ENCODE peak calls at places on chromosomes 11 and 22, in four cellular contexts. T is hepatocyte; I is OCI-LY7; C is CD8-positive, alpha-beta T cell. M is an unnamed sample. For H3K4me1 and H3K9me3, the result is how much of the 10 kb centered on the place peaks cover.

GRCh38 chr11:36041988-36042606 is 98.2 kb downstream of the LDLRAD3 start:
- DNase-seq in T (no peak), I (no peak), C (no peak), M (no peak)

GRCh38 chr11:124863137-124863825 is 2.0 kb upstream of the ROBO3 start:
- DNase-seq in T (peak), I (no peak), C (no peak), M (no peak)

GRCh38 chr11:70111269-70112016 is 33.3 kb downstream of the ANO1 start:
- DNase-seq in T (peak), I (no peak), C (no peak), M (peak)

GRCh38 chr11:112961146-112961668 is at the start of gene NCAM1:
- DNase-seq in T (peak), I (peak), C (no peak), M (peak)

GRCh38 chr11:31690516-31690915 is 120.6 kb downstream of the PAX6 start:
- DNase-seq in T (no peak), I (no peak), C (no peak), M (no peak)

GRCh38 chr22:37062657-37063381 is 11.3 kb downstream of the KCTD17 start:
- DNase-seq in T (no peak), I (no peak), C (no peak), M (no peak)

GRCh38 chr11:115676206-115676605 is 172.0 kb upstream of the CADM1 start:
- DNase-seq in T (no peak), I (no peak), C (no peak), M (no peak)

GRCh38 chr11:125168875-125169537 is 4.5 kb downstream of the PKNOX2 start:
- DNase-seq in T (peak), I (no peak), C (no peak), M (no peak)

GRCh38 chr11:32451808-32452207 is 16.5 kb upstream of the WT1 start:
- DNase-seq in T (no peak), I (no peak), C (no peak), M (no peak)

GRCh38 chr22:45686004-45686403 is 14.4 kb downstream of the ATXN10 start:
- DNase-seq in T (peak), I (no peak), C (no peak), M (no peak)

GRCh38 chr22:45683248-45683647 is 11.6 kb downstream of the ATXN10 start:
- DNase-seq in T (no peak), I (no peak), C (no peak), M (no peak)

GRCh38 chr22:45684169-45684568 is 12.5 kb downstream of the ATXN10 start:
- DNase-seq in T (no peak), I (no peak), C (no peak), M (no peak)

GRCh38 chr22:45683680-45684079 is 12.0 kb downstream of the ATXN10 start:
- DNase-seq in T (no peak), I (no peak), C (no peak), M (no peak)

GRCh38 chr22:45684752-45685359 is 13.2 kb downstream of the ATXN10 start:
- DNase-seq in T (no peak), I (no peak), C (no peak), M (no peak)
- H3K4me1 ChIP-seq in T (under half), I (under half), C (under half), M (half or more)

GRCh38 chr11:102309621-102310541 is 7.4 kb upstream of the BIRC3 start:
- DNase-seq in T (no peak), I (no peak), C (no peak), M (no peak)
- TF ChIP-seq CTCF in T (no peak), I (peak), C (no peak), M (no peak)

GRCh38 chr22:47396515-47396914 is 634.1 kb downstream of the TBC1D22A start:
- DNase-seq in T (no peak), I (no peak), C (no peak), M (no peak)

GRCh38 chr22:47398921-47399790 is 636.7 kb downstream of the TBC1D22A start:
- DNase-seq in T (no peak), I (no peak), C (no peak), M (no peak)

GRCh38 chr22:47396105-47396504 is 633.7 kb downstream of the TBC1D22A start:
- DNase-seq in T (no peak), I (no peak), C (no peak), M (no peak)

GRCh38 chr22:47398491-47398890 is 636.0 kb downstream of the TBC1D22A start:
- DNase-seq in T (no peak), I (no peak), C (no peak), M (no peak)

DNA sequence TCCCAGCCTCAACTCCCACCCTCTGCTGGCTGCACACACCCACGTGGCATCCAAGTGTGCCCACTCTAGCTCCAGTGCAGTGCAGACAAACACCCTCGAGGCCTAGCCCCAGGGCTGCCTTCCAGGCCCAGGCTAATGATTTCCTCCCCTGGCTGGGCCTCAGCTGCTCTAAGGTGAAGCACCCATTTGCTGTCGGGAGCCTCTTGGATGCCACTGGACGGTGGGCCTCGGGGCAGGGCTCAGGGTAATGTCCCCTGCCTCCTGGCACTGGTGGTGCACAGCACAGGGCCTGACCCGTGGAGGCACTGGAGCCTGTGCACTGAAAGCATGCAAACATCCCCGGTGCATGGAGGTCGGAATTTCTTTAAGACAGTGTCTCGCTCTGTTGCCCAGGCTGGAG is 635.2 kb downstream of the TBC1D22A start:
- DNase-seq in T (no peak), I (no peak), C (no peak), M (no peak)
- H3K9me3 ChIP-seq in T (under half), I (under half), C (under half), M (under half)

GRCh38 chr11:12702999-12703453 is 28.8 kb downstream of the TEAD1 start:
- DNase-seq in T (no peak), I (no peak), C (no peak), M (no peak)

GRCh38 chr11:12704049-12704448 is 29.8 kb downstream of the TEAD1 start:
- DNase-seq in T (no peak), I (no peak), C (no peak), M (no peak)

GRCh38 chr11:12705874-12706273 is 31.7 kb downstream of the TEAD1 start:
- DNase-seq in T (no peak), I (no peak), C (no peak), M (no peak)

GRCh38 chr11:12706531-12707499 is 32.6 kb downstream of the TEAD1 start:
- DNase-seq in T (peak), I (no peak), C (no peak), M (no peak)

DNA sequence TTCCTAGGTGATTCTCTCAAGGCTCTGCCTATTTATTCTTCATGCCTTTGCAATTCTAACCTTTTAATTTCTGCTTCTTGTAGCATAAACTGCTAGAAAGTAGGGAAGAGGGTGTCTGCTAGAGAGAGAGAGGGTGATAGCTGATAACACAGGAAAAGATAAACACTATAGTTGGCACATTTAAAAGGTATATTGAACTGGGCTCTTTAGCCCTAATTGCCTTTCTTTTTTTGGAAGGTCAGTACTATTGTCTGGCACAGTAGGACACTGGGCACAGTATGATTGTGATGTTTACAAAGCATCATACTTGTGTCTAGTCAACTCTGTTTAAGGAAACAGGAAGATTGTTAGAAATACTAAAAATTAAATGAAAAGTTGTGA is 33.3 kb downstream of the TEAD1 start:
- DNase-seq in T (no peak), I (no peak), C (no peak), M (no peak)
- H3K4me1 ChIP-seq in T (under half), I (under half), C (under half), M (half or more)

GRCh38 chr11:19279455-19279854 is 38.7 kb upstream of the E2F8 start:
- DNase-seq in T (no peak), I (peak), C (no peak), M (no peak)
- TF ChIP-seq CTCF in T (no peak), I (peak), C (no peak), M (no peak)

GRCh38 chr11:129155745-129156144 is 36.4 kb downstream of the ARHGAP32 start:
- DNase-seq in T (no peak), I (no peak), C (no peak), M (no peak)
- H3K9me3 ChIP-seq in T (under half), I (under half), C (under half), M (under half)

DNA sequence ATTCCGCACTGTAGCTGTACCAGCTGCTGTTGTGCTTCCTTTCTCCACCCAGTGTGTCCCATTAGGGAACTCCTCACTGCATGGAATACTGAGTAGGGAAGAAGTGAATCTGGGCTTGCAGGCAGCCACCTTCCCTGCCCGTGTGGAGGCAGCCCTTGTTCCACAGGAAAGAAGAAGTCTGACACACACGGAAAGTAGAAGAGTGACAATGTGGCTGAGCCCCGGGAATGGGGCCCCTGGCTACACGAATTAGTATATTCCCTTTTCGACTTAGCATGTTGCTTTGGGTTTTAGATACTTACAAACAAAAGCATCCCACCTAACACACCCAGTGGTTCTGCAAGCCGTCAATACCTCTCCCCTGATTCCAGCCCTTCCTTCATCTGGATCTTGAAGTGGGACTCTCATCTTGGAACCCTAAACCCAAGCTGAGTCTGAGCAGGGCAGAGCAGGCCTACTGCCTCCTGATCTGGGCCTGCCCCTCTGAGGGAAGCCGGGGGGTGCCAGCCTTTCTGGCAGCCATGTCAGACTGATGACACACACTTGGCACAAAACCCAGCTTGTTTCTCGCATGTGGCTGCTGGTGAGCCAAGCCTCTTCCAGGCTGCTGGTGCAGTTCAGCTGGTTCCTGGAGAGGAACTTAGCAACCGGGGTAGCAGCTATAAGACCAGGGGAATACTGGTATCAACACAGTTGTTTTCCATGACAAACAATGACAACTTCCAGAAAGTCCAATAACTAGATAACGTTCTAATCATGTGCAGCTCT is 71.6 kb downstream of the C11orf58 start:
- DNase-seq in T (no peak), I (no peak), C (no peak), M (no peak)
- H3K4me1 ChIP-seq in T (under half), I (under half), C (under half), M (under half)

GRCh38 chr22:32828150-32828549 is 26.6 kb downstream of the TIMP3 start:
- DNase-seq in T (no peak), I (no peak), C (no peak), M (no peak)
- TF ChIP-seq CTCF in T (no peak), I (no peak), C (no peak), M (peak)

GRCh38 chr22:48646216-48646925 is 1181.3 kb downstream of the BRD1 start:
- DNase-seq in T (no peak), I (no peak), C (no peak), M (no peak)
- H3K9me3 ChIP-seq in T (under half), I (under half), C (under half), M (under half)

GRCh38 chr11:9573775-9574555 is 495 bp downstream of the WEE1 start:
- DNase-seq in T (peak), I (peak), C (no peak), M (peak)

GRCh38 chr11:9574806-9575530 is 1.5 kb downstream of the WEE1 start:
- DNase-seq in T (peak), I (no peak), C (no peak), M (no peak)

GRCh38 chr11:9575531-9576240 is 2.2 kb downstream of the WEE1 start:
- DNase-seq in T (no peak), I (peak), C (no peak), M (no peak)

GRCh38 chr11:9573054-9573774 is at the start of gene WEE1:
- DNase-seq in T (peak), I (peak), C (peak), M (peak)

DNA sequence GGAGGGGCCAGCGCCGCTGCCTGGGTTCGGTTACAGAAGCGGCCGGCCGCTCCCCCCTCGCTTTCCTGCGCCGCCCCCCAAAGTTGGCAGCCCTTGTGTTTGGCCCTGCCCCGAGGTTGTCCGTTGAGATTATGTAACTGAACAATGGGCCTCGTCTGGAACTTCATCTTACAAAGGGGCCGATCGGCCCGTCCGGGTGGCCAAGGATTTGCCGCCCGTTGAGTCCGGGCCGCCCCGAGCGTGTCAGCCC is 1.0 kb downstream of the WEE1 start:
- DNase-seq in T (no peak), I (no peak), C (no peak), M (peak)
- H3K4me1 ChIP-seq in T (under half), I (half or more), C (under half), M (under half)

M was measured in psoas muscle.